ENCODE peak calls at places on chromosomes 16 and 17, in six cellular contexts. U is mesendoderm; Q is NCI-H1417; M is T-helper 1 cell; O is A172; L is stimulated activated CD4-positive, alpha-beta T cell treated with anti-CD3 and anti-CD28 coated beads, Interleukin-12 subunit alpha, Interleukin-12 subunit beta, amount 100 ng/mL, for 4 hours. Z is an unnamed sample.

GRCh38 chr16:89374393-89374948 is 115.9 kb downstream of the ANKRD11 start:
- DNase-seq in U (peak), Q (peak), M (no peak), O (no peak), L (no peak), Z (no peak)

GRCh38 chr16:86508947-86509758 is 1.2 kb upstream of the FOXF1 start:
- DNase-seq in U (peak), Q (peak), M (no peak), O (no peak), L (no peak), Z (no peak)

GRCh38 chr17:66272699-66273390 is 29.6 kb upstream of the PRKCA start:
- DNase-seq in U (no peak), Q (no peak), M (no peak), O (peak), L (no peak), Z (no peak)

GRCh38 chr16:8614435-8615029 is 7.0 kb upstream of the METTL22 start:
- DNase-seq in U (no peak), Q (no peak), M (no peak), O (no peak), L (no peak), Z (no peak)

GRCh38 chr17:35743911-35744328 is 9.1 kb downstream of the GAS2L2 start:
- DNase-seq in U (peak), Q (no peak), M (no peak), O (peak), L (no peak), Z (peak)

GRCh38 chr16:2584742-2585650 is 47.2 kb downstream of the PDPK1 start:
- DNase-seq in U (no peak), Q (peak), M (no peak), O (no peak), L (no peak), Z (no peak)

GRCh38 chr17:70588003-70588402 is 418.7 kb downstream of the KCNJ2 start:
- DNase-seq in U (no peak), Q (no peak), M (no peak), O (peak), L (no peak), Z (no peak)

GRCh38 chr16:81181013-81181720 is 57.3 kb upstream of the BCO1 start:
- DNase-seq in U (peak), Q (peak), M (no peak), O (peak), L (no peak), Z (no peak)

GRCh38 chr17:33778505-33779398 is 476.3 kb upstream of the CCL2 start:
- DNase-seq in U (peak), Q (peak), M (peak), O (peak), L (peak), Z (peak)

GRCh38 chr17:47692895-47693666 is 880 bp upstream of the TBKBP1 start:
- DNase-seq in U (peak), Q (peak), M (no peak), O (no peak), L (no peak), Z (peak)

GRCh38 chr16:3637371-3637923 is 17.0 kb upstream of the DNASE1 start:
- DNase-seq in U (peak), Q (no peak), M (no peak), O (no peak), L (peak), Z (peak)

GRCh38 chr17:60522889-60523626 is 3.0 kb downstream of the APPBP2 start:
- DNase-seq in U (no peak), Q (no peak), M (no peak), O (no peak), L (no peak), Z (no peak)

GRCh38 chr17:16938496-16939270 is 33.2 kb downstream of the TNFRSF13B start:
- DNase-seq in U (peak), Q (no peak), M (no peak), O (no peak), L (no peak), Z (peak)

Z was measured in NAMALWA.